ENCODE peak calls at places on chromosomes 12 and 14, in seven cellular contexts. R, Z, I, V, S, F and N are unnamed samples. For H3K4me1, the result is how much of the 10 kb centered on the place peaks cover.

GRCh38 chr12:54678131-54678530 is 30.0 kb upstream of the DCD start:
- DNase-seq in R (no peak), Z (no peak), I (no peak), V (no peak), S (no peak), F (no peak), N (no peak)

GRCh38 chr14:68182492-68182891 is 362.9 kb downstream of the RAD51B start:
- DNase-seq in R (no peak), Z (no peak), I (no peak), V (no peak), S (no peak), F (no peak), N (no peak)

GRCh38 chr12:120215357-120215735 is 14.4 kb upstream of the RPLP0 start:
- DNase-seq in R (no peak), Z (no peak), I (no peak), V (no peak), S (no peak), F (no peak), N (no peak)

GRCh38 chr12:105107176-105107496 is 395 bp upstream of the WASHC4 start:
- DNase-seq in R (no peak), Z (no peak), I (no peak), V (no peak), S (no peak), F (no peak), N (no peak)

GRCh38 chr12:84397279-84397678 is 515.3 kb downstream of the SLC6A15 start:
- DNase-seq in R (no peak), Z (no peak), I (no peak), V (no peak), S (no peak), F (peak), N (no peak)

GRCh38 chr14:22813145-22813544 is 2.1 kb downstream of the SLC7A7 start:
- DNase-seq in R (no peak), Z (no peak), I (no peak), V (no peak), S (no peak), F (no peak), N (no peak)

GRCh38 chr14:74418031-74418430 is 8.0 kb downstream of the SYNDIG1L start:
- DNase-seq in R (no peak), Z (no peak), I (no peak), V (no peak), S (no peak), F (no peak), N (no peak)

GRCh38 chr12:74535536-74535935 is 2.1 kb upstream of the ATXN7L3B start:
- DNase-seq in R (no peak), Z (no peak), I (no peak), V (no peak), S (peak), F (no peak), N (no peak)

GRCh38 chr12:40152783-40153383 is 47.0 kb upstream of the SLC2A13 start:
- DNase-seq in R (peak), Z (peak), I (no peak), V (peak), S (peak), F (peak), N (peak)

GRCh38 chr14:29796853-29797252 is 130.8 kb downstream of the PRKD1 start:
- DNase-seq in R (no peak), Z (no peak), I (no peak), V (no peak), S (no peak), F (no peak), N (no peak)

GRCh38 chr14:32509632-32510187 is 180.6 kb downstream of the AKAP6 start:
- DNase-seq in R (peak), Z (peak), I (no peak), V (peak), S (no peak), F (peak), N (peak)

GRCh38 chr12:54398995-54399793 is 14.7 kb upstream of the ZNF385A start:
- DNase-seq in R (peak), Z (peak), I (peak), V (peak), S (peak), F (peak), N (peak)

GRCh38 chr14:72549026-72549425 is 344.9 kb downstream of the DPF3 start:
- DNase-seq in R (no peak), Z (no peak), I (no peak), V (no peak), S (no peak), F (no peak), N (no peak)

GRCh38 chr12:75635606-75636444 is 124.4 kb upstream of the KRR1 start:
- DNase-seq in R (no peak), Z (no peak), I (no peak), V (peak), S (no peak), F (peak), N (peak)

GRCh38 chr12:92503977-92504966 is 198.5 kb upstream of the PLEKHG7 start:
- DNase-seq in R (peak), Z (peak), I (no peak), V (no peak), S (no peak), F (no peak), N (peak)

GRCh38 chr12:51531284-51531981 is 59.6 kb upstream of the SCN8A start:
- DNase-seq in R (no peak), Z (no peak), I (no peak), V (no peak), S (no peak), F (no peak), N (peak)

GRCh38 chr14:65164068-65164824 is 61.9 kb upstream of the MAX start:
- DNase-seq in R (peak), Z (no peak), I (no peak), V (peak), S (peak), F (peak), N (peak)

GRCh38 chr14:47270715-47271114 is 404.7 kb downstream of the MDGA2 start:
- DNase-seq in R (no peak), Z (no peak), I (no peak), V (no peak), S (no peak), F (no peak), N (no peak)

GRCh38 chr14:101411151-101411550 is 150.1 kb upstream of the DIO3 start:
- DNase-seq in R (no peak), Z (no peak), I (no peak), V (no peak), S (no peak), F (no peak), N (no peak)

GRCh38 chr12:119744900-119745606 is 77.1 kb downstream of the PRKAB1 start:
- DNase-seq in R (no peak), Z (no peak), I (no peak), V (peak), S (peak), F (no peak), N (no peak)

GRCh38 chr12:124369901-124370378 is 75.0 kb downstream of the RFLNA start:
- DNase-seq in R (no peak), Z (no peak), I (no peak), V (no peak), S (no peak), F (no peak), N (no peak)

GRCh38 chr12:69129564-69129963 is 109.8 kb upstream of the CPSF6 start:
- DNase-seq in R (no peak), Z (no peak), I (no peak), V (no peak), S (no peak), F (no peak), N (no peak)

GRCh38 chr12:16610006-16610520 is 4.1 kb upstream of the LMO3 start:
- DNase-seq in R (no peak), Z (no peak), I (no peak), V (no peak), S (no peak), F (no peak), N (no peak)

GRCh38 chr14:63203015-63203414 is 1.2 kb upstream of the RHOJ start:
- DNase-seq in R (no peak), Z (no peak), I (no peak), V (no peak), S (no peak), F (no peak), N (no peak)

GRCh38 chr12:66763453-66763852 is 84.6 kb upstream of the GRIP1 start:
- DNase-seq in R (no peak), Z (no peak), I (no peak), V (no peak), S (no peak), F (no peak), N (no peak)

GRCh38 chr12:46402861-46403731 is 30.5 kb upstream of the SLC38A2 start:
- DNase-seq in R (no peak), Z (no peak), I (no peak), V (peak), S (no peak), F (no peak), N (no peak)

GRCh38 chr12:46402451-46402850 is 29.9 kb upstream of the SLC38A2 start:
- DNase-seq in R (no peak), Z (no peak), I (no peak), V (no peak), S (no peak), F (peak), N (no peak)

GRCh38 chr12:46400406-46400805 is 27.8 kb upstream of the SLC38A2 start:
- DNase-seq in R (no peak), Z (no peak), I (no peak), V (no peak), S (no peak), F (no peak), N (no peak)

GRCh38 chr12:46403732-46404097 is 31.1 kb upstream of the SLC38A2 start:
- DNase-seq in R (no peak), Z (no peak), I (no peak), V (peak), S (no peak), F (no peak), N (no peak)

GRCh38 chr12:46401703-46402102 is 29.1 kb upstream of the SLC38A2 start:
- DNase-seq in R (peak), Z (no peak), I (no peak), V (peak), S (no peak), F (peak), N (no peak)
- H3K27ac ChIP-seq in R (no peak), Z (peak), I (no peak), V (no peak), S (no peak), F (no peak), N (no peak)

GRCh38 chr14:87998414-87998813 is 5.4 kb upstream of the GALC start:
- DNase-seq in R (no peak), Z (no peak), I (no peak), V (no peak), S (no peak), F (no peak), N (no peak)

GRCh38 chr14:87996276-87996592 is 3.3 kb upstream of the GALC start:
- DNase-seq in R (no peak), Z (no peak), I (no peak), V (no peak), S (no peak), F (no peak), N (peak)

GRCh38 chr14:87995500-87996275 is 2.7 kb upstream of the GALC start:
- DNase-seq in R (no peak), Z (no peak), I (no peak), V (peak), S (no peak), F (peak), N (peak)

GRCh38 chr14:88002421-88002820 is 2.5 kb upstream of the GPR65 start:
- DNase-seq in R (no peak), Z (no peak), I (no peak), V (no peak), S (peak), F (no peak), N (no peak)

DNA sequence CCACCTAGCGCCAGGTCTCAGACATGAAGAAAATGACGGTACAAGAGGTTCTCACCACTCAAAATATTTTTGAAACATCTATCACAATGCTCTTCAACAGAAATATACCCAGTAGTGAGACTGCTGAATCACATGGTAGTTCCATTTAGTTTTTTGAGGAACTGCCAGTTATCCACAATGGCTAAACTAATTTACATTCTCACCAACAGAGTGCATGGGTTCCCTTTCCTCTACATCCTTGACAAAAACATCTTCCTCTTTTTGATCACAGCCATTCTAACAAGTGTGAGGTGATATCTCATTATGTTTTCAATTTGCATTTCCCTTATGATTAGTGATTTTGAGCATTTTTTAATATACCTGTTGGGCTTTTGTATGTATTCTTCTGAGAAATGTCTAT is 5.7 kb upstream of the GPR65 start:
- DNase-seq in R (no peak), Z (no peak), I (no peak), V (no peak), S (no peak), F (no peak), N (no peak)
- H3K4me3 ChIP-seq in R (no peak), Z (no peak), I (no peak), V (no peak), S (no peak), F (no peak), N (no peak)

GRCh38 chr12:6294156-6294532 is 16.3 kb upstream of the PLEKHG6 start:
- DNase-seq in R (no peak), Z (no peak), I (no peak), V (no peak), S (no peak), F (no peak), N (no peak)

GRCh38 chr12:6301721-6302120 is 8.8 kb upstream of the PLEKHG6 start:
- DNase-seq in R (no peak), Z (no peak), I (no peak), V (no peak), S (no peak), F (no peak), N (no peak)

GRCh38 chr12:6295187-6295811 is 15.2 kb upstream of the PLEKHG6 start:
- DNase-seq in R (peak), Z (peak), I (no peak), V (peak), S (no peak), F (peak), N (no peak)

GRCh38 chr12:6294533-6295186 is 15.8 kb upstream of the PLEKHG6 start:
- DNase-seq in R (no peak), Z (no peak), I (no peak), V (no peak), S (no peak), F (no peak), N (no peak)

DNA sequence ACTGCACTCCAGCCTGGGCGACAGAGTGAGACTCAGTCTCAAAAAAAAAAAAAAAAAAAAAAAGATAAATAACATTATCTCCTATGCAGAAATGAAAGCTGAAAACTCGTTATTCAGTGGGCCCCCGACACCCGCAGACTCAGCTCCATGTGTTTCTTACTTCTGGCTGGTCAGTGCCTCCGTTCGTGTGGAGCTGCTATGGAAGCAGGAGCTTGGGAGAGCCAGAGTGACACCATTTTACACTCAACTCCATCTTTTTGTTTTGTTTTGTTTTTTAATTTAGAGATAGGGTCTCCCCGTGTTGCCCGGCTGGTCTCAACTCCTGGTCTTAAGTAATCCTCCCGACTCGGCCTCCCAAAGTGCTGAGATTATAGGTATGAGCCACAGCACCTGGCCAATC is 13.3 kb upstream of the PLEKHG6 start:
- DNase-seq in R (no peak), Z (no peak), I (no peak), V (no peak), S (no peak), F (no peak), N (no peak)
- H3K4me1 ChIP-seq in R (under half), Z (under half), I (under half), V (under half), S (under half), F (under half), N (under half)

DNA sequence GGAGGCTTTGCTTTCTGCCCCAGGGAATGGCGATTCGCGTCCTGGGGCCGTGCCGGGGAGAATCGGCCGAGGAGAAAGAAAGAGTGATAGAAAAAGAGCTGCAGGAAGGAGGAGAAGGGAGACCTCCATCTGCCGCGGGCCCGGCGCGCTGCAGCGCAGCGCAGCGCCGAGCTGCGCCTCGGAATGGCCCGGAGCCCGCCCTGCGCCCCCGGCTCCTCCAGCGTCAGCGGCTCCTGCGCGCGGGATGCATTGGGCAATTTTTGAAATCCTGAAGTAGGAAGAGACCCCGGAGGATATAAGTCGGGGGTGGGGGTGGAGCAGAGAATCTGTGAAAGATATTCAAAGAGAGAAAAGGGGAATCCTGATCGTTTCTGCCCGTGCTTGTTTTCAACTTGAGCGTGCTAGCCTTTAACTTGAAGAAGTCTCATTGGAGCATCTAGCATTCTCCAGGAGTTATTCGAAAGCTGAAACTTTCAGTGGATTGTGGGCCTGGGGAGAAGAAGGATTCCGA is 371 bp downstream of the PDE3A start:
- DNase-seq in R (peak), Z (no peak), I (peak), V (peak), S (no peak), F (peak), N (peak)
- H3K27ac ChIP-seq in R (peak), Z (peak), I (peak), V (no peak), S (no peak), F (no peak), N (peak)

DNA sequence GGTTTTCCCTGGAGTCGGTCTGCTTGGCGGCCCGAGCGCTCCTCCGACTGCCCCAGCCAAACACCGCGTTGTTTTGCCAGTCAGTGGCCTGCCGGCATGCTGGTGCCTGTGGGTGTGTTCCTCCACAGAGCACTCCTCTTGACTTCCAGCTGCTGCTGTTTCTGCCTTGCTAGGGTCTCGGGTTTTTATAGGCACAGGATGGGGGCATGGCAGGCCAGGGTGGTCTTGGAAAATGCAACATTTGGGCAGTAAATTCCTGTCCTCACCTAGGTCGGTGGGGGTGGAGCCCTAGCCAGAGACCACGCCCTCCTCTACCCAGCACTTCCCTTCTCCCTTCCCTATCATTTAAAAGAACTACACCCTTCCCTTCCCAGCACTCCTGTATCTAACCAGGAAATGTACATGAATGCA is 34.7 kb upstream of the VASH1 start:
- DNase-seq in R (no peak), Z (no peak), I (no peak), V (no peak), S (no peak), F (no peak), N (no peak)
- H3K4me3 ChIP-seq in R (no peak), Z (no peak), I (no peak), V (no peak), S (no peak), F (no peak), N (no peak)